ENCODE peak calls at places on chromosome 10, in seven cellular contexts. Q is naive thymus-derived CD4-positive, alpha-beta T cell; E is NCI-H446; N is lower leg skin; B is Calu3; S is activated CD4-positive, alpha-beta T cell treated with anti-CD3 and anti-CD28 coated beads, Interleukin-2, amount 10 ng/mL, durations not matched to agents 24 days and 14 days; O is endodermal cell. X is an unnamed sample.

GRCh38 chr10:18737236-18737635 is 78.0 kb downstream of the ARL5B start:
- DNase-seq in O (no peak), N (no peak), B (no peak), Q (no peak), S (no peak), E (no peak), X (no peak)

GRCh38 chr10:102673961-102674511 is 29.8 kb downstream of the TRIM8 start:
- DNase-seq in B (no peak), S (peak; percentile 94), N (no peak), O (peak; percentile 63), E (no peak), Q (peak; percentile 86), X (peak; percentile 74)

GRCh38 chr10:126058104-126058503 is 161.7 kb downstream of the FANK1 start:
- DNase-seq in B (no peak), Q (no peak), O (no peak), E (no peak), S (no peak), N (no peak), X (no peak)

GRCh38 chr10:24231200-24231599 is 22.3 kb downstream of the KIAA1217 start:
- DNase-seq in Q (no peak), S (no peak), E (no peak), B (no peak), O (no peak), N (no peak), X (no peak)

GRCh38 chr10:34262965-34263364 is 552.1 kb downstream of the PARD3 start:
- DNase-seq in O (no peak), B (no peak), E (no peak), N (no peak), Q (no peak), S (no peak), X (no peak)

GRCh38 chr10:60943372-60944158 is 420 bp downstream of the RHOBTB1 start:
- DNase-seq in Q (no peak), O (peak; percentile 89), E (no peak), N (peak; percentile 91), B (peak; percentile 66), S (peak; percentile 70), X (peak; percentile 77)

GRCh38 chr10:71750986-71751385 is 22.3 kb downstream of the VSIR start:
- DNase-seq in O (no peak), N (no peak), S (no peak), E (no peak), B (no peak), Q (no peak), X (no peak)

GRCh38 chr10:32943854-32944661 is 14.0 kb downstream of the ITGB1 start:
- DNase-seq in S (no peak), O (peak; percentile 71), E (no peak), N (no peak), Q (no peak), B (peak; percentile 81), X (peak; percentile 49)

GRCh38 chr10:3471927-3472704 is 299.5 kb upstream of the PITRM1 start:
- DNase-seq in O (no peak), Q (no peak), B (peak; percentile 60), N (peak; percentile 88), S (peak; percentile 66), E (no peak), X (no peak)

GRCh38 chr10:62454696-62455451 is 80.7 kb downstream of the ZNF365 start:
- DNase-seq in N (no peak), O (no peak), S (no peak), Q (no peak), B (peak; percentile 61), E (no peak), X (no peak)

GRCh38 chr10:67079126-67079525 is 153.3 kb downstream of the LRRTM3 start:
- DNase-seq in E (peak; percentile 20), O (no peak), B (no peak), Q (no peak), N (no peak), S (no peak), X (no peak)

GRCh38 chr10:90856964-90857634 is 740 bp downstream of the HTR7 start:
- DNase-seq in Q (no peak), N (no peak), B (no peak), E (no peak), S (peak; percentile 66), O (no peak), X (no peak)

GRCh38 chr10:59360605-59361515 is 1.5 kb downstream of the FAM13C start:
- DNase-seq in E (no peak), O (no peak), Q (no peak), N (no peak), B (no peak), S (no peak), X (no peak)

GRCh38 chr10:112842832-112843360 is 107.2 kb upstream of the TCF7L2 start:
- DNase-seq in E (no peak), O (no peak), B (no peak), S (no peak), Q (no peak), N (no peak), X (no peak)

GRCh38 chr10:80580811-80581468 is 43.2 kb downstream of the SH2D4B start:
- DNase-seq in S (no peak), B (no peak), E (no peak), N (no peak), O (no peak), Q (no peak), X (no peak)

GRCh38 chr10:71814923-71815411 is 36.1 kb downstream of the PSAP start:
- DNase-seq in S (no peak), N (peak; percentile 82), Q (no peak), B (no peak), E (no peak), O (peak; percentile 76), X (no peak)

GRCh38 chr10:70804424-70804814 is 11.3 kb upstream of the SGPL1 start:
- DNase-seq in E (no peak), O (no peak), B (no peak), S (no peak), Q (no peak), N (no peak), X (no peak)

GRCh38 chr10:20034732-20035131 is 218.5 kb downstream of the PLXDC2 start:
- DNase-seq in N (no peak), O (no peak), E (no peak), Q (no peak), B (no peak), S (no peak), X (no peak)

GRCh38 chr10:99676895-99677294 is 17.6 kb downstream of the ENTPD7 start:
- DNase-seq in N (no peak), O (no peak), S (no peak), B (no peak), E (no peak), Q (no peak), X (no peak)

GRCh38 chr10:132095403-132096113 is 29.8 kb downstream of the JAKMIP3 start:
- DNase-seq in B (no peak), O (peak; percentile 24), E (no peak), N (no peak), Q (no peak), S (peak; percentile 43), X (no peak)

GRCh38 chr10:122422266-122422980 is 32.0 kb upstream of the ARMS2 start:
- DNase-seq in N (no peak), Q (no peak), O (no peak), E (no peak), S (no peak), B (no peak), X (no peak)

GRCh38 chr10:44083719-44084400 is 301.0 kb downstream of the CXCL12 start:
- DNase-seq in N (no peak), B (no peak), E (no peak), Q (no peak), O (no peak), S (no peak), X (no peak)

GRCh38 chr10:75472685-75473084 is 41.3 kb downstream of the LRMDA start:
- DNase-seq in N (no peak), S (no peak), O (no peak), Q (no peak), B (no peak), E (no peak), X (no peak)

GRCh38 chr10:3570855-3571266 is 214.1 kb downstream of the KLF6 start:
- DNase-seq in S (no peak), E (no peak), N (no peak), B (no peak), O (peak; percentile 55), Q (no peak), X (no peak)

GRCh38 chr10:7538970-7539694 is 127.6 kb downstream of the ITIH5 start:
- DNase-seq in O (no peak), B (no peak), E (no peak), N (no peak), S (no peak), Q (no peak), X (no peak)

GRCh38 chr10:31584789-31585406 is 265.9 kb downstream of the ZEB1 start:
- DNase-seq in E (no peak), N (no peak), Q (no peak), S (no peak), O (no peak), B (no peak), X (no peak)

GRCh38 chr10:87935290-87936141 is 72.1 kb downstream of the PTEN start:
- DNase-seq in Q (no peak), E (no peak), S (no peak), B (no peak), N (no peak), O (no peak), X (no peak)

GRCh38 chr10:51733061-51733460 is 33.7 kb upstream of the CSTF2T start:
- DNase-seq in S (no peak), O (no peak), Q (no peak), N (no peak), E (no peak), B (no peak), X (no peak)

GRCh38 chr10:121715969-121716368 is 117.7 kb upstream of the FGFR2 start:
- DNase-seq in S (no peak), Q (no peak), O (no peak), B (no peak), E (no peak), N (peak; percentile 3), X (no peak)

GRCh38 chr10:71299071-71299759 is 19.8 kb upstream of the SLC29A3 start:
- DNase-seq in Q (no peak), S (no peak), O (no peak), N (no peak), E (no peak), B (no peak), X (no peak)

GRCh38 chr10:34716958-34717357 is 98.1 kb downstream of the PARD3 start:
- DNase-seq in O (no peak), E (no peak), N (no peak), B (no peak), Q (no peak), S (no peak), X (no peak)

GRCh38 chr10:71134732-71135211 is 77.6 kb upstream of the UNC5B start:
- DNase-seq in N (peak; percentile 76), E (no peak), O (peak; percentile 71), Q (no peak), B (no peak), S (no peak), X (peak; percentile 41)

GRCh38 chr10:86931872-86932271 is 25.5 kb downstream of the MMRN2 start:
- DNase-seq in B (no peak), E (no peak), S (no peak), N (no peak), O (no peak), Q (no peak), X (no peak)

GRCh38 chr10:122323941-122324675 is 50.4 kb upstream of the PLEKHA1 start:
- DNase-seq in O (no peak), N (no peak), S (no peak), E (no peak), Q (no peak), B (no peak), X (no peak)

GRCh38 chr10:116827214-116827671 is 22.1 kb upstream of the ENO4 start:
- DNase-seq in B (no peak), Q (no peak), S (no peak), E (no peak), N (peak; percentile 65), O (peak; percentile 57), X (no peak)

GRCh38 chr10:116112232-116113231 is 160.5 kb downstream of the GFRA1 start:
- DNase-seq in O (no peak), N (peak; percentile 68), Q (no peak), E (no peak), B (no peak), S (no peak), X (peak; percentile 31)

GRCh38 chr10:6924166-6924565 is 344.1 kb upstream of the PRKCQ start:
- DNase-seq in E (no peak), O (no peak), B (peak; percentile 13), S (no peak), N (no peak), Q (no peak), X (no peak)

GRCh38 chr10:130554701-130555410 is 418.7 kb downstream of the GLRX3 start:
- DNase-seq in Q (no peak), O (no peak), E (no peak), S (no peak), B (no peak), N (peak; percentile 53), X (peak; percentile 18)